ENCODE peak calls at places on chromosome 19, in seven cellular contexts. Z is Peyer's patch, N is GM23338, B is heart right ventricle, G is OCI-LY7, H is astrocyte of the cerebellum, E is upper lobe of right lung. C is an unnamed sample.

GRCh38 chr19:571127-571974 is 1.0 kb upstream of the BSG start:
- DNase-seq in Z (peak; percentile 68), N (peak; percentile 77), B (no peak), G (peak; percentile 74), H (no peak), E (peak; percentile 73), C (no peak)

GRCh38 chr19:54231077-54231931 is 8.5 kb upstream of the LILRB3 start:
- DNase-seq in Z (peak; percentile 91), N (peak; percentile 97), B (peak; percentile 87), G (peak; percentile 76), H (peak; percentile 43), E (peak; percentile 93), C (peak; percentile 52)

GRCh38 chr19:58476498-58477015 is 405 bp downstream of the ZNF446 start:
- DNase-seq in Z (no peak), N (no peak), B (no peak), G (no peak), H (no peak), E (no peak), C (no peak)

GRCh38 chr19:15836345-15836594 is 20.8 kb upstream of the OR10H1 start:
- DNase-seq in Z (no peak), N (no peak), B (no peak), G (peak; percentile 50), H (no peak), E (no peak), C (no peak)

GRCh38 chr19:14322889-14323463 is 58.3 kb upstream of the ADGRE5 start:
- DNase-seq in Z (no peak), N (no peak), B (no peak), G (no peak), H (no peak), E (no peak), C (no peak)

GRCh38 chr19:40191836-40192646 is 815 bp downstream of the MAP3K10 start:
- DNase-seq in Z (no peak), N (peak; percentile 85), B (peak; percentile 39), G (peak; percentile 53), H (no peak), E (peak; percentile 70), C (no peak)

GRCh38 chr19:18389095-18389735 is 3.3 kb downstream of the GDF15 start:
- DNase-seq in Z (no peak), N (no peak), B (no peak), G (no peak), H (no peak), E (no peak), C (no peak)

GRCh38 chr19:38571682-38572081 is 46.1 kb downstream of the MAP4K1 start:
- DNase-seq in Z (no peak), N (no peak), B (no peak), G (no peak), H (no peak), E (no peak), C (no peak)

GRCh38 chr19:46863818-46864629 is 3.2 kb downstream of the ARHGAP35 start:
- DNase-seq in Z (no peak), N (peak; percentile 92), B (no peak), G (no peak), H (peak; percentile 76), E (peak; percentile 73), C (peak; percentile 38)

GRCh38 chr19:1295169-1296012 is 9.7 kb downstream of the EFNA2 start:
- DNase-seq in Z (no peak), N (peak; percentile 65), B (peak; percentile 24), G (peak; percentile 48), H (no peak), E (no peak), C (no peak)

GRCh38 chr19:20179946-20180345 is 12.9 kb downstream of the ZNF486 start:
- DNase-seq in Z (no peak), N (no peak), B (no peak), G (no peak), H (no peak), E (no peak), C (no peak)

GRCh38 chr19:43735957-43736356 is 18.8 kb downstream of the SMG9 start:
- DNase-seq in Z (no peak), N (no peak), B (no peak), G (no peak), H (no peak), E (no peak), C (no peak)

GRCh38 chr19:55255618-55256423 is 3.0 kb downstream of the PPP6R1 start:
- DNase-seq in Z (no peak), N (no peak), B (no peak), G (peak; percentile 73), H (no peak), E (no peak), C (no peak)

GRCh38 chr19:2032296-2032941 is 16.9 kb upstream of the BTBD2 start:
- DNase-seq in Z (peak; percentile 97), N (no peak), B (peak; percentile 94), G (no peak), H (no peak), E (peak; percentile 99), C (peak; percentile 59)

GRCh38 chr19:45200614-45201013 is 22.0 kb downstream of the BLOC1S3 start:
- DNase-seq in Z (no peak), N (peak; percentile 83), B (peak; percentile 31), G (no peak), H (peak; percentile 24), E (no peak), C (peak; percentile 25)

GRCh38 chr19:45468159-45468651 is 409 bp downstream of the FOSB start:
- DNase-seq in Z (peak; percentile 63), N (no peak), B (no peak), G (peak; percentile 49), H (no peak), E (peak; percentile 68), C (no peak)

GRCh38 chr19:28426110-28426901 is 786.6 kb downstream of the UQCRFS1 start:
- DNase-seq in Z (no peak), N (no peak), B (no peak), G (no peak), H (no peak), E (no peak), C (no peak)

GRCh38 chr19:661427-662196 is 1.4 kb downstream of the RNF126 start:
- DNase-seq in Z (peak; percentile 73), N (no peak), B (no peak), G (peak; percentile 55), H (no peak), E (no peak), C (no peak)

GRCh38 chr19:19320362-19321142 is at the start of the genes MAU2 and SUGP1:
- DNase-seq in Z (peak; percentile 93), N (peak; percentile 98), B (peak; percentile 88), G (peak; percentile 95), H (peak; percentile 80), E (peak; percentile 94), C (peak; percentile 82)

GRCh38 chr19:15928321-15928720 is 6.0 kb downstream of the CYP4F11 start:
- DNase-seq in Z (no peak), N (no peak), B (no peak), G (no peak), H (no peak), E (no peak), C (no peak)

GRCh38 chr19:55638864-55639359 is 1.9 kb upstream of the ZNF580 start:
- DNase-seq in Z (peak; percentile 50), N (peak; percentile 81), B (peak; percentile 29), G (peak; percentile 88), H (no peak), E (peak; percentile 70), C (no peak)

GRCh38 chr19:15297416-15298224 is 34.7 kb downstream of the BRD4 start:
- DNase-seq in Z (no peak), N (peak; percentile 44), B (no peak), G (peak; percentile 75), H (no peak), E (peak; percentile 22), C (peak; percentile 55)

GRCh38 chr19:2015611-2015950 is at the start of gene BTBD2:
- DNase-seq in Z (no peak), N (peak; percentile 70), B (peak; percentile 66), G (peak; percentile 73), H (peak; percentile 46), E (no peak), C (no peak)

GRCh38 chr19:41882568-41883462 is at the start of gene ARHGEF1:
- DNase-seq in Z (peak; percentile 71), N (peak; percentile 62), B (peak; percentile 79), G (peak; percentile 70), H (no peak), E (peak; percentile 92), C (no peak)

DNA sequence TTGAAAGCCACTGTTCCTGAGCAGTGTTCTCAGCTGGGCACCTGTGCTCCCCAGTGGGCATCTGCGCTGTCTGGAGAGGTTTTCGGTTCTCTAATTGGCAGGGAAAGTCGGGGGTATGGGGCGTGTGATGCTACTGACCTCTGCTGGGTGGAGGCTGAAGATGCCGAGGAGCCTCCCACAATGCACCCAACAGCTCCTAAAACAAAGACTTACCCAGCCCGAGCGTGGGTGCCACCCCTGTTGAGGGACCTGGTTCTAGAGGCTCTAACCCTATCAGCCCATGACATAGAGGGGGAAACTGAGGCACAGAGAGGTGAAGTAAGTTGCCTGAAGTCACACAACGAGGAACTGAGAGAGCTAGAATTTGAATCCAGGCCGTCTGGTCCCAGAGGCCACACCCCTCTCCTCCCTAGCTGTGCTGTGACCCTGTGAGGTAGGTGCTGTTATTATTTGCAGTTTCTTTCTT is 2.3 kb downstream of the SPACA4 start:
- DNase-seq in Z (peak; percentile 67), N (peak; percentile 82), B (no peak), G (peak; percentile 74), H (no peak), E (no peak), C (no peak)
- TF ChIP-seq CTCF in Z (peak; percentile 56), N (peak; percentile 64), B (peak; percentile 49), G (peak; percentile 78), H (peak; percentile 62), E (peak; percentile 41), C (peak; percentile 73)

GRCh38 chr19:8491574-8491973 is 10.9 kb downstream of the PRAM1 start:
- DNase-seq in Z (no peak), N (peak; percentile 65), B (no peak), G (no peak), H (no peak), E (no peak), C (no peak)
- TF ChIP-seq CTCF in Z (peak; percentile 8), N (peak; percentile 46), B (peak; percentile 16), G (no peak), H (peak; percentile 4), E (no peak), C (no peak)

DNA sequence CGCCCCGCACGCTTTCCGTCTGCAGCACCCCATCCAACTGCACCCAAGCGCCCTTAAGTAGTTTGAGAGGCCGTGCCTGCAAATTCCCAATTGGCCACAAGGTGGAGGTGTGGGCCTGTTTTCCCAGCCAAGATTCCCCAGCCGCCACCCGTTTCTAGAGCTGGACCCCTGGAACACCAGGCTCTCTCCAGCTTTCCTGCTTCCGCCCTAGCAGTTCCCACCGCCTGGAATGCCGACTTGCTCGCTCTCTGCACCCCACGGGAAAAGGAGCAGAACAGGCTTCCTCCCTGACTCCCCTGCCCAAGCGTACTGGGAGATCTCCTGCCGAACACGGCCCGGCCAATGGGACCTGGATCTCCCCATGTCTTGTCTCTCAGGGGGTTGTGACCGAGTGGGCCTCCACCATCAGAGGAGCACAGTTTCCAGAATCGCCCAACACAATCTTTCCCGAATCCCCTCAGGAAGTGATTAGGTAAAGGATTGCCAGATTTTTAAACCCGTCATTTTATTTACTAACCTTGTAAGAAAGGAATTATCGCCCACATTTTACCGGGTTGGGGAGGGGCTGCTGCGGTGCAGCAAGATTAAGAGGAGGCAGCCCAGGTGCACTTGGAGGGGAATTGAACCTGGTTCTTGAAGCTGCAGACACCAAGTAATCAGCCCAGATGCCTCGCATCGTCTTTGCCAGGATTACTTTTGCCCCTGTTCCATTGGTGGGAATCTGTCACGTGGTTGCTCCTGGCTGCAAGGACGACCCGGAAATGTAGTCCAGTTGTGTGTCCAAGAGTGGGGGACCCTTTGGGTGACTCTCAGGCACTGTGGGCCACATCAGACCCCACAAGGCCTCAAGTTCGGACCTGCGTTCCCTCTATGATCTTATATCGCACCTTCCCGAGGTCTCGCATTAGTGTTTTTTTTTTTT is 3.5 kb upstream of the NAPSA start:
- DNase-seq in Z (peak; percentile 90), N (peak; percentile 93), B (peak; percentile 80), G (peak; percentile 92), H (peak; percentile 55), E (peak; percentile 90), C (peak; percentile 66)
- TF ChIP-seq CTCF in Z (peak; percentile 85), N (peak; percentile 70), B (peak; percentile 93), G (peak; percentile 92), H (peak; percentile 78), E (peak; percentile 85), C (peak; percentile 82)

GRCh38 chr19:30733826-30734550 is 361.8 kb downstream of the ZNF536 start:
- DNase-seq in Z (no peak), N (peak; percentile 22), B (no peak), G (no peak), H (no peak), E (no peak), C (no peak)
- TF ChIP-seq CTCF in Z (no peak), N (peak; percentile 20), B (no peak), G (no peak), H (peak; percentile 16), E (no peak), C (no peak)

C was measured in HFF-Myc.